ENCODE peak calls at places on chromosomes 13 and 19, in seven cellular contexts. C, H, B, U, T, J and M are unnamed samples.

GRCh38 chr19:14072535-14073231 is at the start of gene MISP3:
- DNase-seq in C (peak), H (peak), B (no peak), U (peak), T (peak), J (peak), M (no peak)

GRCh38 chr13:36323408-36323807 is 22.8 kb downstream of the SPART start:
- DNase-seq in C (no peak), H (no peak), B (no peak), U (no peak), T (no peak), J (no peak), M (no peak)

GRCh38 chr19:10417598-10418280 is 2.6 kb upstream of the PDE4A start:
- DNase-seq in C (peak), H (no peak), B (no peak), U (no peak), T (no peak), J (no peak), M (no peak)

GRCh38 chr19:44951179-44952159 is 3.7 kb upstream of the CLPTM1 start:
- DNase-seq in C (peak), H (peak), B (peak), U (peak), T (peak), J (peak), M (peak)

GRCh38 chr19:52214241-52214640 is 24.4 kb downstream of the PPP2R1A start:
- DNase-seq in C (no peak), H (no peak), B (no peak), U (no peak), T (no peak), J (no peak), M (peak)

GRCh38 chr19:44517146-44517545 is 12.3 kb downstream of the CEACAM20 start:
- DNase-seq in C (no peak), H (no peak), B (no peak), U (no peak), T (no peak), J (no peak), M (no peak)

GRCh38 chr13:46812398-46812797 is 15.4 kb upstream of the ESD start:
- DNase-seq in C (no peak), H (no peak), B (no peak), U (no peak), T (no peak), J (no peak), M (no peak)

GRCh38 chr13:21137696-21138095 is 38.7 kb downstream of the SKA3 start:
- DNase-seq in C (no peak), H (no peak), B (no peak), U (peak), T (no peak), J (no peak), M (peak)

GRCh38 chr19:9435279-9436268 is at the start of gene ZNF266:
- DNase-seq in C (peak), H (peak), B (peak), U (peak), T (peak), J (peak), M (peak)

GRCh38 chr13:108961542-108962125 is 332.2 kb downstream of the MYO16 start:
- DNase-seq in C (peak), H (no peak), B (no peak), U (peak), T (no peak), J (no peak), M (peak)

GRCh38 chr13:74346960-74347359 is 212.8 kb upstream of the KLF12 start:
- DNase-seq in C (no peak), H (no peak), B (no peak), U (no peak), T (no peak), J (no peak), M (no peak)

GRCh38 chr13:41544824-41545707 is 87.7 kb downstream of the RGCC start:
- DNase-seq in C (no peak), H (no peak), B (no peak), U (no peak), T (no peak), J (no peak), M (peak)

GRCh38 chr19:49954092-49954825 is 6.7 kb downstream of the SIGLEC11 start:
- DNase-seq in C (no peak), H (no peak), B (peak), U (peak), T (no peak), J (no peak), M (no peak)

GRCh38 chr13:43684947-43685725 is 101.6 kb downstream of the ENOX1 start:
- DNase-seq in C (no peak), H (no peak), B (no peak), U (no peak), T (no peak), J (no peak), M (no peak)

GRCh38 chr13:25170554-25171107 is 1.5 kb downstream of the AMER2 start:
- DNase-seq in C (peak), H (no peak), B (no peak), U (no peak), T (no peak), J (no peak), M (no peak)

GRCh38 chr19:1063030-1063908 is 3.7 kb upstream of the ARHGAP45 start:
- DNase-seq in C (no peak), H (no peak), B (no peak), U (no peak), T (no peak), J (peak), M (peak)

GRCh38 chr13:88153353-88153752 is 482.2 kb downstream of the SLITRK5 start:
- DNase-seq in C (no peak), H (no peak), B (no peak), U (no peak), T (no peak), J (no peak), M (no peak)

GRCh38 chr13:73060251-73061160 is 1.7 kb downstream of the KLF5 start:
- DNase-seq in C (peak), H (no peak), B (peak), U (peak), T (no peak), J (peak), M (peak)

GRCh38 chr13:113548171-113548641 is 36.3 kb upstream of the TFDP1 start:
- DNase-seq in C (no peak), H (no peak), B (no peak), U (no peak), T (no peak), J (no peak), M (no peak)

GRCh38 chr13:23628765-23629565 is 58.8 kb downstream of the TNFRSF19 start:
- DNase-seq in C (no peak), H (no peak), B (no peak), U (peak), T (no peak), J (no peak), M (no peak)

GRCh38 chr19:48676487-48676886 is 3.7 kb upstream of the NTN5 start:
- DNase-seq in C (no peak), H (no peak), B (no peak), U (no peak), T (no peak), J (no peak), M (no peak)

GRCh38 chr13:84654654-84655244 is 772.5 kb upstream of the SLITRK1 start:
- DNase-seq in C (peak), H (no peak), B (no peak), U (no peak), T (no peak), J (no peak), M (no peak)

GRCh38 chr13:29654384-29654783 is 58.9 kb upstream of the SLC7A1 start:
- DNase-seq in C (no peak), H (no peak), B (no peak), U (no peak), T (no peak), J (no peak), M (no peak)

DNA sequence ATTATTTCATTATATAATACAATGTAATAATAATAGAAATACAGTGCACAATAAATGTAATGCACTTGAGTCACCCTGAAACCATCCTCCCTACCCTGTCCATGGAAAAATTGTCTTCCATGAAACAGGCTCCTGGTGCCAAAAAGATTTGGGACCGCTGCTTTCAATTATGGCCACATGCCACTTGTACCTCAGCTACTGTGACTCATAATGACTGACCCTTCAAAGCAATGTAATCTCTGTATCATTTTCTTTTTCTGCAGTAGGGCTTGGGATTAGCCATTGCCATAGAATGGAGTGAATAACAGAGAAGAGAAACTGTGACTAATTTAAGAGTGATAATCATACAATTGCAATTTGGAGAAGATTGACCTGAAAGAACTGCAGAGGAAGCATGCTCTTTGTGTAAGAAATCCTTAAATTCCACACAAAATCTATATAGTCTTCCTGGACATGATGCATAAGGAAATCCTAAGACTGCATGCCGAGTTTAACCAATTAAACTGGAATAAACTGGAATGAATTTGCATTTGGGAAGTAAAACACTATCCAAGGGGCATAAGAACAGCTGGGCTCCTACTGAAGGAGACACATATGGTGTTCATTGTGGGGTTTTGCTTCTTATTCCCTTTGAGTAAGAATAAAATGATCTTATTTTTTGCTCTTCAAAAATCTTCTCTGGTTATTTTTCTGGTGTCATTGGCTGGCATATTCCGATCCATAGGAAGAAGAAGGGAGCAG is 59.5 kb upstream of the SLC7A1 start:
- DNase-seq in C (no peak), H (no peak), B (peak), U (no peak), T (no peak), J (no peak), M (peak)
- TF ChIP-seq CTCF in C (no peak), H (no peak), B (no peak), U (no peak), T (no peak), J (no peak), M (no peak)

GRCh38 chr13:29266261-29266660 is 329.2 kb downstream of the SLC7A1 start:
- DNase-seq in C (no peak), H (no peak), B (no peak), U (no peak), T (no peak), J (no peak), M (no peak)
- TF ChIP-seq CTCF in C (peak), H (no peak), B (no peak), U (no peak), T (no peak), J (no peak), M (peak)

DNA sequence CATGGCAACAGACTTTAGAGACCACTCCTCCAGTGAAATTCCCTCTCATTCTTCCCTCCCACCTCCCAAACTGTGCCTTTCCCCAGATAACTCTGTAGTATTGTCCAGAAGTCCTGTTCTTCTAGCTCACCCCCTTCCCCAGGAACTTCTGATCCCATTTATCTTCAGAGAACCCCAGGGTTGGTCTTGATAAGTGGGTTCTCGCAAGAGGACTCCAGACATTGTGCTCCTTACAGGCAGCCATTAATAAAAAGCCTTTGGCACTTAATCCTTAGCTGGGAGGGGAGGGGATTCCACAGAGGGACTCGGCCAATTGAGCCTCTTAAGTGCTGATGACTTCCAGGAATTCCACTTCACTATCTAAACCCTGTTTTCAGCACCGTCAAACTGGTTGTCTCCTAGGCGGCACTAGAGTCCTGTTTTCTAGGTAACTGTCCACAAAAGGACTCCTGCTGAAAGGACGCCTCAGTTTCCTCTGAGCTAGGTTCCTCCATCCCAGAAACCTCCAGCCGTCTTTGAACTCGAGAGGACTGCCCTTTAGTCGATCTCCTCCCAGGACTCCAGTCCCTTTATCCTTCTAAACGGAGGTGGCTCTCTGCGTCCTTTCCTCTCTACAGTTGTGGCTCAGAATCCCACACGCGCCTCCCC is 2.0 kb downstream of the LTBP4 start:
- DNase-seq in C (peak), H (no peak), B (no peak), U (peak), T (no peak), J (no peak), M (peak)
- TF ChIP-seq CTCF in C (no peak), H (no peak), B (peak), U (no peak), T (no peak), J (no peak), M (no peak)

GRCh38 chr19:8131517-8131916 is 17.9 kb downstream of the FBN3 start:
- DNase-seq in C (no peak), H (no peak), B (no peak), U (no peak), T (no peak), J (no peak), M (no peak)

GRCh38 chr19:8127311-8127710 is 22.1 kb downstream of the FBN3 start:
- DNase-seq in C (no peak), H (no peak), B (no peak), U (no peak), T (no peak), J (no peak), M (no peak)

GRCh38 chr19:8128551-8128950 is 20.8 kb downstream of the FBN3 start:
- DNase-seq in C (no peak), H (no peak), B (no peak), U (no peak), T (no peak), J (no peak), M (no peak)

GRCh38 chr19:8126511-8126910 is 22.9 kb downstream of the FBN3 start:
- DNase-seq in C (no peak), H (no peak), B (no peak), U (no peak), T (no peak), J (no peak), M (no peak)

GRCh38 chr19:8129061-8129460 is 20.3 kb downstream of the FBN3 start:
- DNase-seq in C (no peak), H (no peak), B (no peak), U (no peak), T (no peak), J (no peak), M (no peak)
- TF ChIP-seq CTCF in C (no peak), H (no peak), B (no peak), U (no peak), T (no peak), J (no peak), M (no peak)

GRCh38 chr13:32791545-32792172 is 205.4 kb downstream of the PDS5B start:
- DNase-seq in C (no peak), H (no peak), B (no peak), U (no peak), T (no peak), J (no peak), M (no peak)

GRCh38 chr13:32790731-32791130 is 204.5 kb downstream of the PDS5B start:
- DNase-seq in C (peak), H (no peak), B (no peak), U (no peak), T (no peak), J (no peak), M (no peak)
- TF ChIP-seq CTCF in C (peak), H (no peak), B (no peak), U (no peak), T (no peak), J (no peak), M (peak)

DNA sequence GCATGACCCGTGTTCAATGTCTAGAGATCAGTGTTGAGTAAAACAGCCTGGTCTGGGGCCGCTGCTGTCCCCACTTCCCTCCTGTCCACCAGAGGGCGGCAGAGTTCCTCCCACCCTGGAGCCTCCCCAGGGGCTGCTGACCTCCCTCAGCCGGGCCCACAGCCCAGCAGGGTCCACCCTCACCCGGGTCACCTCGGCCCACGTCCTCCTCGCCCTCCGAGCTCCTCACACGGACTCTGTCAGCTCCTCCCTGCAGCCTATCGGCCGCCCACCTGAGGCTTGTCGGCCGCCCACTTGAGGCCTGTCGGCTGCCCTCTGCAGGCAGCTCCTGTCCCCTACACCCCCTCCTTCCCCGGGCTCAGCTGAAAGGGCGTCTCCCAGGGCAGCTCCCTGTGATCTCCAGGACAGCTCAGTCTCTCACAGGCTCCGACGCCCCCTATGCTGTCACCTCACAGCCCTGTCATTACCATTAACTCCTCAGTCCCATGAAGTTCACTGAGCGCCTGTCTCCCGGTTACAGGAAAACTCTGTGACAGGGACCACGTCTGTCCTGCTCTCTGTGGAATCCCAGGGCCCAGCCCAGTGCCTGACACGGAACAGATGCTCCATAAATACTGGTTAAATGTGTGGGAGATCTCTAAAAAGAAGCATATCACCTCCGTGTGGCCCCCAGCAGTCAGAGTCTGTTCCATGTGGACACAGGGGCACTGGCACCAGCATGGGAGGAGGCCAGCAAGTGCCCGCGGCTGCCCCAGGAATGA is 1.5 kb upstream of the CEACAM5 start:
- DNase-seq in C (peak), H (peak), B (no peak), U (peak), T (peak), J (peak), M (peak)
- TF ChIP-seq CTCF in C (peak), H (no peak), B (peak), U (peak), T (peak), J (peak), M (peak)

GRCh38 chr19:5679289-5680082 is 830 bp downstream of the MICOS13 start:
- DNase-seq in C (no peak), H (no peak), B (no peak), U (no peak), T (no peak), J (peak), M (no peak)

GRCh38 chr19:5681446-5682292 is 842 bp downstream of the HSD11B1L start:
- DNase-seq in C (no peak), H (no peak), B (no peak), U (no peak), T (no peak), J (no peak), M (no peak)

GRCh38 chr19:5680083-5680436 is 256 bp downstream of the MICOS13 start:
- DNase-seq in C (no peak), H (no peak), B (no peak), U (no peak), T (no peak), J (no peak), M (no peak)

GRCh38 chr19:5682293-5682592 is 1.4 kb downstream of the HSD11B1L start:
- DNase-seq in C (no peak), H (no peak), B (no peak), U (no peak), T (no peak), J (no peak), M (no peak)

GRCh38 chr19:5680437-5681368 is at the start of the genes HSD11B1L and MICOS13:
- DNase-seq in C (peak), H (peak), B (peak), U (peak), T (peak), J (peak), M (peak)
- TF ChIP-seq CTCF in C (no peak), H (no peak), B (no peak), U (no peak), T (no peak), J (no peak), M (peak)